ENCODE peak calls at places on chromosomes 12 and 14, in five cellular contexts. T is NT2/D1, K is neural progenitor cell, R is HCT116, Q is fibroblast of lung. G is an unnamed sample.

GRCh38 chr12:64252708-64253107 is 30.6 kb upstream of the KICS2 start:
- DNase-seq in T (no peak), K (no peak), R (no peak), Q (peak), G (peak)

GRCh38 chr12:46470975-46471374 is 98.4 kb upstream of the SLC38A2 start:
- DNase-seq in T (no peak), K (no peak), R (peak), Q (no peak), G (no peak)

GRCh38 chr14:60651051-60651935 is 2.0 kb upstream of the SIX1 start:
- DNase-seq in T (no peak), K (peak), R (no peak), Q (no peak), G (no peak)

GRCh38 chr12:51942501-51943000 is 8.9 kb upstream of the ACVR1B start:
- DNase-seq in T (no peak), K (no peak), R (no peak), Q (no peak), G (no peak)

GRCh38 chr12:112946236-112947000 is 8.1 kb downstream of the OAS3 start:
- DNase-seq in T (no peak), K (no peak), R (no peak), Q (no peak), G (no peak)

GRCh38 chr12:121475279-121475678 is 75.4 kb downstream of the RNF34 start:
- DNase-seq in T (no peak), K (no peak), R (no peak), Q (no peak), G (no peak)

GRCh38 chr12:12671850-12672660 is 23.9 kb downstream of the GPR19 start:
- DNase-seq in T (no peak), K (no peak), R (no peak), Q (peak), G (peak)

GRCh38 chr12:49955899-49956662 is 5.5 kb downstream of the AQP2 start:
- DNase-seq in T (no peak), K (no peak), R (no peak), Q (no peak), G (no peak)

GRCh38 chr12:93782854-93783253 is 105.7 kb downstream of the CRADD start:
- DNase-seq in T (no peak), K (no peak), R (no peak), Q (peak), G (peak)

GRCh38 chr12:13573698-13574321 is 377.3 kb downstream of the EMP1 start:
- DNase-seq in T (no peak), K (no peak), R (peak), Q (peak), G (peak)

GRCh38 chr12:122946690-122947271 is 19.5 kb downstream of the ABCB9 start:
- DNase-seq in T (no peak), K (peak), R (peak), Q (peak), G (peak)

GRCh38 chr12:123089631-123090353 is 61.1 kb downstream of the PITPNM2 start:
- DNase-seq in T (no peak), K (no peak), R (peak), Q (peak), G (peak)

GRCh38 chr14:103650213-103650612 is 21.2 kb downstream of the KLC1 start:
- DNase-seq in T (no peak), K (no peak), R (no peak), Q (no peak), G (no peak)

GRCh38 chr14:31926652-31927347 is 150.3 kb upstream of the ARHGAP5 start:
- DNase-seq in T (no peak), K (no peak), R (no peak), Q (peak), G (no peak)

GRCh38 chr12:124713436-124714082 is 146.1 kb upstream of the NCOR2 start:
- DNase-seq in T (no peak), K (peak), R (no peak), Q (peak), G (peak)

GRCh38 chr14:65303902-65304222 is 108.7 kb upstream of the FUT8 start:
- DNase-seq in T (no peak), K (peak), R (no peak), Q (no peak), G (no peak)
- H3K9ac ChIP-seq in T (no peak), K (no peak), R (no peak), Q (no peak), G (no peak)

DNA sequence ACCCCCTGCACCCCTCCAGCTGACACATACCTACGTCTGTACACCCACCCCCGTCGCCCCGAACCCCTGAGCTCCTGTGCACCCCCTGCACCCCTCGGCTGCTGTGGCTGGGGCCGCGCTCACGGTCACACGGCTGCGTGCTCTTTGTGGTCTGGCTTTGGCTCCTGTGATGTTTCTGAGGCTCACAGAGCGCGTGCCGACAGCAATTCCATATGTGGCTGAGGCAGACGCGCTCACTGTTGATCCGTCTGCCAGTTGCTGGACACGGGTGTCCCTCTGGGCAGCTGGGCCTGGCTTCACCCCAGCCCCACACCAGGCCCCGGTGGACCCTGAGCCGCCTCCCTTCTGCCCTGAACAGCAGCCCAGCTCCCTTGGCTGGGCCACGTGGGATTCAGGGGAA is 46.5 kb downstream of the LRCOL1 start:
- DNase-seq in T (no peak), K (no peak), R (no peak), Q (no peak), G (no peak)
- H3K9ac ChIP-seq in T (no peak), K (no peak), R (no peak), Q (no peak), G (no peak)

GRCh38 chr14:58353516-58354299 is 42.0 kb upstream of the TOMM20L start:
- DNase-seq in T (no peak), K (no peak), R (no peak), Q (no peak), G (no peak)
- H3K9ac ChIP-seq in T (no peak), K (no peak), R (no peak), Q (no peak), G (peak)

GRCh38 chr12:98453070-98453469 is 62.3 kb upstream of the TMPO start:
- DNase-seq in T (no peak), K (no peak), R (no peak), Q (no peak), G (no peak)

GRCh38 chr12:98453492-98453891 is 61.9 kb upstream of the TMPO start:
- DNase-seq in T (no peak), K (no peak), R (no peak), Q (no peak), G (no peak)

DNA sequence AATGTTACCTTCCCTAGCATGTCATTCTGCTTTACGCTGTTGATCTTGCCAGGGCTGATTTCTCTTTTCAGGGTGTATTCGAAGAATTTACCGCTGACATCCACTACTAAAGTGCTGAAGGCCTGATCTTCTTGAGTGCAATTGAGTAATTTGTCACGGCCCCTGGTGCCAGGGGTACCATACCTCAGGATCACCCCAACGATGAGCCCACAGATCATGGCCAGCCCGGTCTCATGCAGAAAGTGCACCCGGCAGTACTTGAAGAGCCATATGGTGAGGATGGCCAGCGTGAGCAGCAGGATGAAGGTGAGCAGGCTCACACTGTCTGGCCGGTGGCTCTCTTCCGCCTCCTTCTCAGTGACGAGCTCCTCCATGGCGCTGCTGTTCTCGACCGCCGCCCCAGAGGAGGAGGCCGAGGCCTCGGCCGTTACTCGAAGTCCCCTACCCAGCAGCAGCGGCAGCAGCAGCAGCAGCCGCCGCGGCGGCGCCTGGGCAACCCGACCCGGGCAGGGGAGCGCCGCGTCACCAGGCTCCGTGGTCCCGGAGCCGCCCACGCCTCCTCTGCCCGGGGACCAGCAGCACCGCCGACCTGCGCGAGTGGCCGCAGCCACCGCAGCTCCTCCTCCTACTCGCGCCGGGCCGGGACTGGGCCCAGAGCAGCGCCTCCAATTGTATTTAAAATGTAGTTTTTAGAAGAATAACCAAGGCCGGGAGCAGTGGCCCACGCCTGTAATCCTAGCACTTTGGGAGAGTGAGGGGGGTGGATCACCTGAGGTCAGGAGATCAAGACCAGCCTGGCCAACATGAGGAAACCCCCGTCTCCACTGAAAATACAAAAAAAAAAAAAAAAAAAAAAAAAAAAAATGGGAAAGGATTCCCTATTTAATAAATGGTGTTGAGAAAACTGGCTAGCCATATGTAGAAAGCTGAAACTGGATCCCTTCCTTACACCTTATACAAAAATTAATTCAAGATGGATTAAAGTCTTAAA is 58.5 kb upstream of the TMPO start:
- DNase-seq in T (no peak), K (peak), R (no peak), Q (peak), G (peak)
- H3K9ac ChIP-seq in T (no peak), K (no peak), R (no peak), Q (peak), G (peak)

GRCh38 chr12:7121324-7121723 is 7.4 kb downstream of the RBP5 start:
- DNase-seq in T (no peak), K (no peak), R (no peak), Q (no peak), G (no peak)
- H3K9ac ChIP-seq in T (no peak), K (no peak), R (no peak), Q (no peak), G (no peak)

GRCh38 chr12:106147956-106148355 is 9.2 kb upstream of the NUAK1 start:
- DNase-seq in T (no peak), K (no peak), R (no peak), Q (no peak), G (no peak)
- H3K9ac ChIP-seq in T (no peak), K (no peak), R (no peak), Q (no peak), G (no peak)

GRCh38 chr12:1474567-1475153 is 119.7 kb downstream of the FBXL14 start:
- DNase-seq in T (peak), K (peak), R (peak), Q (peak), G (peak)
- H3K9ac ChIP-seq in T (peak), K (no peak), R (peak), Q (peak), G (peak)

GRCh38 chr14:101815994-101816393 is 54.5 kb downstream of the PPP2R5C start:
- DNase-seq in T (no peak), K (no peak), R (no peak), Q (no peak), G (no peak)

GRCh38 chr14:101813171-101813759 is 51.8 kb downstream of the PPP2R5C start:
- DNase-seq in T (no peak), K (no peak), R (no peak), Q (no peak), G (no peak)

GRCh38 chr14:101812071-101812470 is 50.6 kb downstream of the PPP2R5C start:
- DNase-seq in T (no peak), K (no peak), R (no peak), Q (no peak), G (no peak)

GRCh38 chr14:101814869-101815268 is 53.4 kb downstream of the PPP2R5C start:
- DNase-seq in T (no peak), K (no peak), R (no peak), Q (no peak), G (no peak)

GRCh38 chr14:101813833-101814232 is 52.3 kb downstream of the PPP2R5C start:
- DNase-seq in T (no peak), K (no peak), R (no peak), Q (no peak), G (no peak)
- H3K9ac ChIP-seq in T (no peak), K (no peak), R (no peak), Q (no peak), G (no peak)

G was measured in adipocyte.